ENCODE peak calls at places on chromosomes 6 and 20, in nine cellular contexts. One of them, this sample, is unnamed.

GRCh38 chr6:139605350-139605749 is 230.9 kb upstream of the CITED2 start:
- DNase-seq in stimulated activated CD4-positive, alpha-beta T cell treated with anti-CD3 and anti-CD28 coated beads, Interleukin-1b, Interleukin-23, amount 100 ng/mL, for 24 hours: no peak
- DNase-seq in H54: no peak
- DNase-seq in nucleus accumbens: no peak
- DNase-seq in neural crest cell: no peak
- DNase-seq in activated T-helper 1 cell treated with anti-CD3 and anti-CD28 coated beads, Interleukin-2, amount 50 U/mL, for 16 hours: no peak
- DNase-seq in progenitor cell of endocrine pancreas: no peak
- DNase-seq in AG20443: peak
- DNase-seq in SW 1271: no peak
- DNase-seq in this sample: no peak

GRCh38 chr20:33731693-33732165 is at the start of gene ZNF341:
- DNase-seq in H54: peak
- DNase-seq in AG20443: no peak
- DNase-seq in neural crest cell: peak
- DNase-seq in SW 1271: peak
- DNase-seq in progenitor cell of endocrine pancreas: peak
- DNase-seq in stimulated activated CD4-positive, alpha-beta T cell treated with anti-CD3 and anti-CD28 coated beads, Interleukin-1b, Interleukin-23, amount 100 ng/mL, for 24 hours: peak
- DNase-seq in activated T-helper 1 cell treated with anti-CD3 and anti-CD28 coated beads, Interleukin-2, amount 50 U/mL, for 16 hours: peak
- DNase-seq in nucleus accumbens: peak
- DNase-seq in this sample: peak

GRCh38 chr6:150697515-150697914 is 97.8 kb downstream of the PLEKHG1 start:
- DNase-seq in AG20443: no peak
- DNase-seq in neural crest cell: no peak
- DNase-seq in SW 1271: no peak
- DNase-seq in activated T-helper 1 cell treated with anti-CD3 and anti-CD28 coated beads, Interleukin-2, amount 50 U/mL, for 16 hours: no peak
- DNase-seq in progenitor cell of endocrine pancreas: no peak
- DNase-seq in H54: no peak
- DNase-seq in nucleus accumbens: no peak
- DNase-seq in stimulated activated CD4-positive, alpha-beta T cell treated with anti-CD3 and anti-CD28 coated beads, Interleukin-1b, Interleukin-23, amount 100 ng/mL, for 24 hours: no peak
- DNase-seq in this sample: no peak

GRCh38 chr6:1498491-1499113 is 109.2 kb downstream of the FOXF2 start:
- DNase-seq in progenitor cell of endocrine pancreas: no peak
- DNase-seq in stimulated activated CD4-positive, alpha-beta T cell treated with anti-CD3 and anti-CD28 coated beads, Interleukin-1b, Interleukin-23, amount 100 ng/mL, for 24 hours: no peak
- DNase-seq in H54: no peak
- DNase-seq in activated T-helper 1 cell treated with anti-CD3 and anti-CD28 coated beads, Interleukin-2, amount 50 U/mL, for 16 hours: no peak
- DNase-seq in AG20443: peak
- DNase-seq in SW 1271: no peak
- DNase-seq in neural crest cell: no peak
- DNase-seq in nucleus accumbens: no peak
- DNase-seq in this sample: no peak

GRCh38 chr20:38355161-38356012 is 9.1 kb downstream of the LBP start:
- DNase-seq in neural crest cell: no peak
- DNase-seq in nucleus accumbens: peak
- DNase-seq in activated T-helper 1 cell treated with anti-CD3 and anti-CD28 coated beads, Interleukin-2, amount 50 U/mL, for 16 hours: no peak
- DNase-seq in AG20443: no peak
- DNase-seq in stimulated activated CD4-positive, alpha-beta T cell treated with anti-CD3 and anti-CD28 coated beads, Interleukin-1b, Interleukin-23, amount 100 ng/mL, for 24 hours: no peak
- DNase-seq in SW 1271: no peak
- DNase-seq in progenitor cell of endocrine pancreas: no peak
- DNase-seq in H54: no peak
- DNase-seq in this sample: peak

GRCh38 chr6:30957716-30958115 is 16.9 kb downstream of the MUCL3 start:
- DNase-seq in AG20443: no peak
- DNase-seq in activated T-helper 1 cell treated with anti-CD3 and anti-CD28 coated beads, Interleukin-2, amount 50 U/mL, for 16 hours: no peak
- DNase-seq in H54: no peak
- DNase-seq in nucleus accumbens: no peak
- DNase-seq in stimulated activated CD4-positive, alpha-beta T cell treated with anti-CD3 and anti-CD28 coated beads, Interleukin-1b, Interleukin-23, amount 100 ng/mL, for 24 hours: no peak
- DNase-seq in neural crest cell: no peak
- DNase-seq in SW 1271: no peak
- DNase-seq in progenitor cell of endocrine pancreas: no peak
- DNase-seq in this sample: no peak

GRCh38 chr20:33656010-33656782 is 5.9 kb upstream of the C20orf144 start:
- DNase-seq in activated T-helper 1 cell treated with anti-CD3 and anti-CD28 coated beads, Interleukin-2, amount 50 U/mL, for 16 hours: no peak
- DNase-seq in AG20443: no peak
- DNase-seq in H54: no peak
- DNase-seq in stimulated activated CD4-positive, alpha-beta T cell treated with anti-CD3 and anti-CD28 coated beads, Interleukin-1b, Interleukin-23, amount 100 ng/mL, for 24 hours: no peak
- DNase-seq in neural crest cell: no peak
- DNase-seq in progenitor cell of endocrine pancreas: no peak
- DNase-seq in SW 1271: no peak
- DNase-seq in nucleus accumbens: no peak
- DNase-seq in this sample: no peak

GRCh38 chr6:56474531-56474930 is 168.2 kb downstream of the DST start:
- DNase-seq in neural crest cell: no peak
- DNase-seq in H54: no peak
- DNase-seq in progenitor cell of endocrine pancreas: no peak
- DNase-seq in nucleus accumbens: no peak
- DNase-seq in AG20443: no peak
- DNase-seq in stimulated activated CD4-positive, alpha-beta T cell treated with anti-CD3 and anti-CD28 coated beads, Interleukin-1b, Interleukin-23, amount 100 ng/mL, for 24 hours: no peak
- DNase-seq in activated T-helper 1 cell treated with anti-CD3 and anti-CD28 coated beads, Interleukin-2, amount 50 U/mL, for 16 hours: no peak
- DNase-seq in SW 1271: no peak
- DNase-seq in this sample: no peak